ENCODE peak calls at places on chromosomes 1 and 21, in six cellular contexts. G, X, L, W, O and V are unnamed samples.

GRCh38 chr1:245197911-245198379 is 43.2 kb downstream of the KIF26B start:
- DNase-seq in G (no peak), X (no peak), L (no peak), W (peak), O (no peak), V (no peak)

GRCh38 chr1:54253480-54253879 is 53.5 kb downstream of the MRPL37 start:
- DNase-seq in G (no peak), X (no peak), L (no peak), W (no peak), O (no peak), V (no peak)

GRCh38 chr21:45552696-45553391 is 10.6 kb upstream of the SLC19A1 start:
- DNase-seq in G (no peak), X (no peak), L (no peak), W (peak), O (no peak), V (no peak)

GRCh38 chr1:8943516-8943896 is 2.2 kb upstream of the CA6 start:
- DNase-seq in G (no peak), X (peak), L (no peak), W (no peak), O (no peak), V (no peak)

GRCh38 chr1:25695066-25695990 is 78.7 kb downstream of the MAN1C1 start:
- DNase-seq in G (peak), X (no peak), L (peak), W (no peak), O (no peak), V (peak)

GRCh38 chr1:27135920-27136551 is 18.9 kb downstream of the SLC9A1 start:
- DNase-seq in G (no peak), X (peak), L (no peak), W (no peak), O (no peak), V (no peak)

GRCh38 chr1:230517786-230518185 is 91.7 kb upstream of the PGBD5 start:
- DNase-seq in G (no peak), X (no peak), L (no peak), W (peak), O (no peak), V (no peak)

GRCh38 chr1:100249155-100249536 is 488 bp downstream of the DBT start:
- DNase-seq in G (peak), X (no peak), L (no peak), W (peak), O (no peak), V (no peak)

GRCh38 chr1:212293579-212293978 is 8.4 kb downstream of the PPP2R5A start:
- DNase-seq in G (no peak), X (no peak), L (no peak), W (no peak), O (no peak), V (no peak)

GRCh38 chr1:215418876-215419442 is 148.1 kb upstream of the KCTD3 start:
- DNase-seq in G (no peak), X (no peak), L (no peak), W (peak), O (no peak), V (no peak)

GRCh38 chr1:22229374-22229773 is 86.5 kb upstream of the WNT4 start:
- DNase-seq in G (no peak), X (no peak), L (no peak), W (no peak), O (no peak), V (no peak)

GRCh38 chr1:150162862-150163706 is 13.4 kb downstream of the PLEKHO1 start:
- DNase-seq in G (peak), X (peak), L (peak), W (peak), O (peak), V (peak)

DNA sequence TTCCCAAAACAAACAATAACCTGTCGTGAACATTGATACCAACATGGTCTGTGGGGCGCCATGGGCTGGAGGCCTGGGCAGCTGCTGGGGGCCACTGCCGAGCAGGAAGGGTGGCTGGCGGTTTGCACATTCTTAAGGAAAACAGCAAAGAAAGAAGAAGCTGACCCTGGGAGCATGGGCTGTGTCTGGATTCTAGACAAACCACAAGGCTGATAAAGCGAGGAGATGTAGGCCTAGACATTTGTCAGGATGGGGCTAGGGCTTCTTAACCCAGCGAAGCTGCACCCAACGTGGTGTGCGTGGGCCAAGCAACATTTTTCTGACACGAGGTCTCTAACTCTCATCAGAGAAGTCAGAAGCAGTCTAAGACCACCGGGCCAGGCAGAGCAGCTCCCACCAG is 322.1 kb upstream of the VAMP3 start:
- DNase-seq in G (no peak), X (no peak), L (no peak), W (no peak), O (no peak), V (no peak)
- TF ChIP-seq GABPA in G (no peak), X (no peak), L (no peak), W (no peak), O (no peak), V (no peak)

GRCh38 chr1:64984737-64985136 is 18.4 kb upstream of the JAK1 start:
- DNase-seq in G (no peak), X (no peak), L (no peak), W (no peak), O (no peak), V (no peak)

GRCh38 chr1:64982134-64982533 is 15.8 kb upstream of the JAK1 start:
- DNase-seq in G (no peak), X (no peak), L (peak), W (no peak), O (no peak), V (no peak)

GRCh38 chr1:64983110-64983509 is 16.8 kb upstream of the JAK1 start:
- DNase-seq in G (no peak), X (no peak), L (peak), W (peak), O (no peak), V (no peak)

GRCh38 chr1:64984106-64984505 is 17.8 kb upstream of the JAK1 start:
- DNase-seq in G (peak), X (no peak), L (no peak), W (no peak), O (no peak), V (peak)

GRCh38 chr1:64986903-64987871 is 20.8 kb upstream of the JAK1 start:
- DNase-seq in G (no peak), X (no peak), L (peak), W (no peak), O (peak), V (no peak)
- H3K27ac ChIP-seq in G (no peak), X (no peak), L (peak), W (no peak), O (no peak), V (no peak)

DNA sequence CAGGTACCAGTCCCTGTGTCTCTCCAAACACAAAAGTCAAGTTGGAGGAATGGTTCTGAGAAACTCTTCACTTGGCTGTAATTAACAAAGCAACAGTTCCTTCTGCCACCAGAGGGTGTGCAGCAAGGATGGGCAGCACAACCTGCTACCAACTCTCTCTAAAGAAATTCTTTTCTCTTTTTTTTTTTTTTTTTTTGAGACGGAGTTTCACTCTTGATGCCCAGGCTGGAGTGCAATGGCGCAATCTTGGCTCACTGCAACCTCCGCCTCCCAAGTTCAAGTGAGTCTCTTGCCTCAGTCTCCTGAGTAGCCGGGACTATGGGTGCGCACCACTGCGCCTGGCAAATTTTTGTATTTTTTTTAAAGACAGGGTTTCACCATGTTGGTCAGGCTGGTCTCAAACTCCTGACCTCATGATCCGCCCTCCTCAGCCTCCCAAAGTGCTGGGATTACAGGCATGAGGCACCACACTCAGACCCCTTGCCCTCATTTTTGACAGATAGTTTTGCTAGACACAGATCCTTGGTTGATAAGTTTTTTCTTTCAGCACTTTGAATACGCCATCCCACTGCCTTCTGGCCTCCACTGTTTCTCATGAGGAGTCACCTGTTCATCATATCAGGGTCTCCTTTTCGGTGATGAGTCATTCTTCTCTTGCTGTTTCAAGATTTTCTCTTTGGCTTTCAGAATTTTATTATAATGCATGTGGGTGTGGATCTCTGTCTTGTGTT is 12.1 kb upstream of the DEGS1 start:
- DNase-seq in G (no peak), X (no peak), L (peak), W (peak), O (no peak), V (no peak)
- TF ChIP-seq GABPA in G (no peak), X (no peak), L (no peak), W (no peak), O (no peak), V (no peak)

GRCh38 chr21:17848228-17848627 is 29.1 kb upstream of the C21orf91 start:
- DNase-seq in G (no peak), X (no peak), L (no peak), W (no peak), O (peak), V (no peak)
- H3K27ac ChIP-seq in G (no peak), X (no peak), L (no peak), W (no peak), O (peak), V (no peak)